ENCODE peak calls at places on chromosomes 5 and 9, in six cellular contexts. R is CD8-positive, alpha-beta T cell; G is A673; L is sigmoid colon; P is psoas muscle; D is GM23338. C is an unnamed sample. For H3K27me3, the result is how much of the 10 kb centered on the place peaks cover.

GRCh38 chr9:1429328-1429727 is 379.2 kb downstream of the DMRT2 start:
- DNase-seq in G (no peak), R (no peak), L (no peak), D (peak), P (no peak), C (peak)

GRCh38 chr9:120303519-120303918 is 276.4 kb downstream of the CDK5RAP2 start:
- DNase-seq in R (no peak), G (no peak), L (no peak), D (no peak), P (no peak), C (no peak)

GRCh38 chr9:121852646-121853616 is 201.5 kb downstream of the DAB2IP start:
- DNase-seq in R (no peak), G (no peak), P (peak), D (no peak), L (peak), C (no peak)

GRCh38 chr5:96312383-96312782 is 120.7 kb downstream of the PCSK1 start:
- DNase-seq in P (no peak), L (no peak), D (no peak), G (no peak), R (no peak), C (no peak)

GRCh38 chr5:39783756-39784421 is 359.1 kb upstream of the DAB2 start:
- DNase-seq in D (no peak), R (no peak), G (no peak), L (no peak), P (no peak), C (no peak)

GRCh38 chr9:124708633-124709032 is 62.5 kb downstream of the NR6A1 start:
- DNase-seq in P (no peak), G (no peak), D (no peak), L (no peak), R (no peak), C (peak)

GRCh38 chr5:159945359-159945758 is 29.1 kb downstream of the ADRA1B start:
- DNase-seq in D (no peak), G (no peak), P (no peak), R (no peak), L (no peak), C (no peak)

GRCh38 chr9:119289740-119290139 is 79.5 kb downstream of the BRINP1 start:
- DNase-seq in D (peak), L (no peak), R (no peak), P (no peak), G (peak), C (peak)

GRCh38 chr5:145718956-145719355 is 116.2 kb downstream of the PRELID2 start:
- DNase-seq in L (no peak), R (no peak), D (peak), G (peak), P (no peak), C (no peak)

GRCh38 chr5:81269751-81270686 is 31.4 kb upstream of the ZCCHC9 start:
- DNase-seq in G (peak), L (no peak), P (no peak), R (no peak), D (peak), C (peak)

GRCh38 chr9:89953824-89954223 is 349.0 kb downstream of the GADD45G start:
- DNase-seq in R (no peak), D (no peak), G (no peak), P (no peak), L (no peak), C (no peak)

GRCh38 chr9:137226338-137227056 is 805 bp upstream of the RNF224 start:
- DNase-seq in P (no peak), R (no peak), D (no peak), G (no peak), L (no peak), C (no peak)

GRCh38 chr5:149325166-149325735 is 20.0 kb upstream of the GRPEL2 start:
- DNase-seq in P (no peak), G (no peak), R (no peak), L (no peak), D (no peak), C (no peak)

GRCh38 chr5:6218517-6218916 is 159.8 kb downstream of the MED10 start:
- DNase-seq in P (no peak), R (no peak), G (no peak), D (no peak), L (no peak), C (no peak)

GRCh38 chr9:28976250-28976649 is 1403.0 kb upstream of the C9orf72 start:
- DNase-seq in R (no peak), D (no peak), L (no peak), G (no peak), P (no peak), C (no peak)

GRCh38 chr9:136551401-136552116 is 5.7 kb upstream of the NOTCH1 start:
- DNase-seq in G (peak), D (peak), P (peak), L (peak), R (no peak), C (peak)

GRCh38 chr5:158313027-158313738 is 454.2 kb upstream of the CLINT1 start:
- DNase-seq in L (no peak), D (peak), R (no peak), G (no peak), P (no peak), C (no peak)

GRCh38 chr5:172727551-172727950 is 43.4 kb downstream of the DUSP1 start:
- DNase-seq in L (no peak), G (no peak), D (no peak), P (no peak), R (no peak), C (no peak)

GRCh38 chr9:124507880-124508432 is 757 bp upstream of the NR5A1 start:
- DNase-seq in R (no peak), G (no peak), D (no peak), P (no peak), L (no peak), C (no peak)

GRCh38 chr9:137316012-137316981 is 14.2 kb upstream of the NRARP start:
- DNase-seq in G (peak), D (peak), P (no peak), R (no peak), L (peak), C (peak)

GRCh38 chr5:151772029-151772867 is 494 bp downstream of the G3BP1 start:
- DNase-seq in L (peak), D (peak), G (peak), P (peak), R (peak), C (no peak)

GRCh38 chr5:151097081-151097480 is 16.2 kb upstream of the TNIP1 start:
- DNase-seq in R (no peak), P (no peak), G (no peak), L (no peak), D (no peak), C (no peak)

GRCh38 chr5:80125022-80125961 is 90.1 kb downstream of the THBS4 start:
- DNase-seq in G (no peak), P (no peak), L (no peak), R (no peak), D (no peak), C (no peak)

GRCh38 chr9:78235296-78235770 is 542 bp upstream of the CEP78 start:
- DNase-seq in D (no peak), R (no peak), G (no peak), P (no peak), L (no peak), C (no peak)

GRCh38 chr5:78112931-78113330 is 181.6 kb downstream of the AP3B1 start:
- DNase-seq in G (no peak), P (no peak), D (peak), L (no peak), R (no peak), C (no peak)

GRCh38 chr9:106156462-106156861 is 462.1 kb downstream of the TMEM38B start:
- DNase-seq in R (no peak), G (no peak), P (no peak), D (no peak), L (no peak), C (no peak)

GRCh38 chr5:174793684-174794328 is 69.4 kb downstream of the MSX2 start:
- DNase-seq in R (peak), D (peak), L (peak), G (peak), P (peak), C (peak)

DNA sequence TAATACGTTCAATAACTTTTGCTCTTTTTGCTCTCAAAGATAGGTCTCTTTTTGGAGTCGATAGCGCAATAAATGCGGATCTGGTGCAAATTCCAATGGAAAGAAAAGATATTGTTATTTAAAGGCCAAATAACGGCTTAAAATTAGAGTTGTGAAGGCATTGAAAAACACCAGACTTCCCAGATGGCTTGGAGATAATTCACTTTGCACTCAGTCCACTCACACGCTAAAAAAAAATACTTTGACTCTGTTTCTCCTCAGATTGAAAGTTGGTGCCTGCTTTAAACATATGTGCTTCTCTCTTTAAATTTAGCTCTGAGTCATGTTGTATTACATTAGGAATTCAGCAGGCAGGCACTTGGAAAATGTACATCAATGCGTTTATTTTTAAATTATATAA is 19.5 kb upstream of the MED27 start:
- DNase-seq in P (no peak), R (no peak), D (no peak), L (no peak), G (no peak), C (no peak)
- H3K27me3 ChIP-seq in P (under half), R (under half), D (under half), L (under half), G (under half), C (under half)

GRCh38 chr5:112004867-112005532 is 248.0 kb upstream of the NREP start:
- DNase-seq in D (no peak), L (no peak), G (no peak), R (no peak), P (no peak), C (no peak)
- H3K27me3 ChIP-seq in D (under half), L (under half), G (under half), R (under half), P (under half), C (under half)

DNA sequence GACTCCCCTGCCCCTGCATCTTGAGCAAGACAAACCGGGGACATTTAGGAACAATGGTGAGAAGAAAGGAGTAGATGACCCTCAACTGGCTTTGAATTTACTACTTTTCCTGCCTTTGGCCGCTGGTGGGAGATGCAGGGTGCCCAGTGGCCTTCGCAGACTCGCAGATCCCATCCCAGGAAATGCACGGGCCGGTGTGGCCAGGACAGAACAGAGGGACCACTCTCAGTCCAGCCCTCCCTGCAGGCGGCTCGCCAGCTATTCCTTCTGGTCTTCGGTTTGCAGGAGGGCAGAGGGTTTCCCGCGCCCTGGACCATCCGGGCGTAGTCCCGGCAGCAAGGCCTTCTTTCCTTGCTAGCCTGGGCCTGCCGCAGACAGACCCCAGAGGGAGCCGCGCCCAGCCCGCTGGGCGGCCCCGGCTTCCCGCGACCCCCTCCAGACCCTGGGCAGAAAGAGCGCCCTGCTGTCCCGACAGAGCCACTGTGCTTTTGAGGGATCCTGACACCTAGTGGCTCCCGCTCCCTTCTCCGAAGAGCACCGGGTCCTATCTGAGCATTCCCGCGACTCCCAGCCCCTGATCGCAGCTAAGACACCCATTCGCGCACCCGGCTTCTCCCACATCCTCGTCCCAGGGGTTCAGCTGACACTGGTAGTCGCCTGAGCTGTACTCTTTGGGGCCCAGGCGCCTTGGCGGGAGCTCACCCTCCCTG is 1.2 kb downstream of the CFAP90 start:
- DNase-seq in R (no peak), L (no peak), G (peak), D (peak), P (no peak), C (peak)
- H3K27me3 ChIP-seq in R (under half), L (under half), G (under half), D (under half), P (under half), C (under half)

GRCh38 chr5:13217636-13218035 is 726.9 kb downstream of the DNAH5 start:
- DNase-seq in G (no peak), L (no peak), D (no peak), R (no peak), P (no peak), C (no peak)
- H3K27me3 ChIP-seq in G (under half), L (under half), D (under half), R (under half), P (under half), C (under half)